ENCODE peak calls at places on chromosome 14, in four cellular contexts. One of them, this sample, is unnamed.

GRCh38 chr14:31510222-31510621 is 22.4 kb upstream of the GPR33 start:
- DNase-seq in tibial artery: no peak
- DNase-seq in K562: peak
- DNase-seq in esophagus muscularis mucosa: no peak
- DNase-seq in this sample: no peak

GRCh38 chr14:101525646-101526527 is 35.4 kb upstream of the DIO3 start:
- DNase-seq in esophagus muscularis mucosa: no peak
- DNase-seq in tibial artery: no peak
- DNase-seq in K562: no peak
- DNase-seq in this sample: no peak

GRCh38 chr14:24032727-24033418 is 18.9 kb upstream of the CARMIL3 start:
- DNase-seq in tibial artery: no peak
- DNase-seq in K562: no peak
- DNase-seq in esophagus muscularis mucosa: no peak
- DNase-seq in this sample: no peak

GRCh38 chr14:50345891-50346422 is 33.8 kb downstream of the DMAC2L start:
- DNase-seq in K562: no peak
- DNase-seq in tibial artery: no peak
- DNase-seq in esophagus muscularis mucosa: no peak
- DNase-seq in this sample: no peak

GRCh38 chr14:92160619-92161018 is 38.9 kb downstream of the CPSF2 start:
- DNase-seq in esophagus muscularis mucosa: no peak
- DNase-seq in K562: no peak
- DNase-seq in tibial artery: no peak
- DNase-seq in this sample: no peak

GRCh38 chr14:91897121-91897701 is 29.9 kb upstream of the TC2N start:
- DNase-seq in tibial artery: peak
- DNase-seq in esophagus muscularis mucosa: no peak
- DNase-seq in K562: no peak
- DNase-seq in this sample: no peak

GRCh38 chr14:68715032-68715924 is 77.6 kb downstream of the ZFP36L1 start:
- DNase-seq in K562: no peak
- DNase-seq in esophagus muscularis mucosa: no peak
- DNase-seq in tibial artery: no peak
- DNase-seq in this sample: no peak

GRCh38 chr14:28121512-28122297 is 644.9 kb upstream of the FOXG1 start:
- DNase-seq in K562: no peak
- DNase-seq in tibial artery: no peak
- DNase-seq in esophagus muscularis mucosa: no peak
- DNase-seq in this sample: no peak

GRCh38 chr14:62694075-62694474 is 351.2 kb downstream of the KCNH5 start:
- DNase-seq in esophagus muscularis mucosa: no peak
- DNase-seq in tibial artery: no peak
- DNase-seq in K562: no peak
- DNase-seq in this sample: no peak

GRCh38 chr14:101721951-101722661 is 39.4 kb upstream of the PPP2R5C start:
- DNase-seq in esophagus muscularis mucosa: peak
- DNase-seq in tibial artery: no peak
- DNase-seq in K562: peak
- DNase-seq in this sample: no peak

GRCh38 chr14:104445086-104445485 is 134.5 kb upstream of the C14orf180 start:
- DNase-seq in K562: no peak
- DNase-seq in tibial artery: peak
- DNase-seq in esophagus muscularis mucosa: no peak
- DNase-seq in this sample: peak

GRCh38 chr14:49975799-49976198 is 82.9 kb downstream of the ARF6 start:
- DNase-seq in tibial artery: no peak
- DNase-seq in K562: no peak
- DNase-seq in esophagus muscularis mucosa: no peak
- DNase-seq in this sample: no peak

GRCh38 chr14:32404784-32405573 is 75.9 kb downstream of the AKAP6 start:
- DNase-seq in K562: no peak
- DNase-seq in esophagus muscularis mucosa: no peak
- DNase-seq in tibial artery: no peak
- DNase-seq in this sample: no peak

GRCh38 chr14:105155071-105155651 is 13.4 kb downstream of the JAG2 start:
- DNase-seq in tibial artery: no peak
- DNase-seq in esophagus muscularis mucosa: no peak
- DNase-seq in K562: no peak
- DNase-seq in this sample: no peak

GRCh38 chr14:33704486-33704885 is 246.4 kb downstream of the EGLN3 start:
- DNase-seq in K562: no peak
- DNase-seq in esophagus muscularis mucosa: no peak
- DNase-seq in tibial artery: no peak
- DNase-seq in this sample: no peak

GRCh38 chr14:31090872-31091764 is 64.9 kb upstream of the STRN3 start:
- DNase-seq in esophagus muscularis mucosa: no peak
- DNase-seq in K562: no peak
- DNase-seq in tibial artery: no peak
- DNase-seq in this sample: no peak

GRCh38 chr14:96117101-96117897 is 78.1 kb downstream of the C14orf132 start:
- DNase-seq in esophagus muscularis mucosa: no peak
- DNase-seq in tibial artery: no peak
- DNase-seq in K562: no peak
- DNase-seq in this sample: no peak

GRCh38 chr14:56666716-56667115 is 87.1 kb downstream of the TMEM260 start:
- DNase-seq in tibial artery: no peak
- DNase-seq in K562: no peak
- DNase-seq in esophagus muscularis mucosa: peak
- DNase-seq in this sample: no peak

GRCh38 chr14:89025581-89026236 is 201.3 kb downstream of the TTC8 start:
- DNase-seq in esophagus muscularis mucosa: peak
- DNase-seq in tibial artery: no peak
- DNase-seq in K562: no peak
- DNase-seq in this sample: no peak

GRCh38 chr14:80134321-80134720 is 77.0 kb downstream of the DIO2 start:
- DNase-seq in esophagus muscularis mucosa: no peak
- DNase-seq in K562: no peak
- DNase-seq in tibial artery: no peak
- DNase-seq in this sample: no peak

GRCh38 chr14:104856157-104856868 is 8.8 kb upstream of the CEP170B start:
- DNase-seq in esophagus muscularis mucosa: no peak
- DNase-seq in K562: no peak
- DNase-seq in tibial artery: peak
- DNase-seq in this sample: no peak

GRCh38 chr14:79383031-79383430 is 828.3 kb downstream of the DIO2 start:
- DNase-seq in esophagus muscularis mucosa: no peak
- DNase-seq in tibial artery: no peak
- DNase-seq in K562: no peak
- DNase-seq in this sample: no peak

GRCh38 chr14:21768116-21768874 is 94.7 kb upstream of the OR4E1 start:
- DNase-seq in tibial artery: no peak
- DNase-seq in K562: peak
- DNase-seq in esophagus muscularis mucosa: no peak
- DNase-seq in this sample: no peak

GRCh38 chr14:101844219-101844618 is 82.7 kb downstream of the PPP2R5C start:
- DNase-seq in tibial artery: no peak
- DNase-seq in K562: no peak
- DNase-seq in esophagus muscularis mucosa: no peak
- DNase-seq in this sample: no peak

GRCh38 chr14:33634631-33635030 is 316.2 kb downstream of the EGLN3 start:
- DNase-seq in K562: no peak
- DNase-seq in tibial artery: no peak
- DNase-seq in esophagus muscularis mucosa: no peak
- DNase-seq in this sample: no peak

GRCh38 chr14:93090826-93091583 is 24.7 kb downstream of the ITPK1 start:
- DNase-seq in tibial artery: no peak
- DNase-seq in K562: no peak
- DNase-seq in esophagus muscularis mucosa: no peak
- DNase-seq in this sample: no peak

GRCh38 chr14:51004801-51005526 is 60.7 kb upstream of the PYGL start:
- DNase-seq in tibial artery: no peak
- DNase-seq in K562: no peak
- DNase-seq in esophagus muscularis mucosa: no peak
- DNase-seq in this sample: no peak

GRCh38 chr14:34052658-34053014 is 101.8 kb upstream of the EGLN3 start:
- DNase-seq in K562: no peak
- DNase-seq in esophagus muscularis mucosa: peak
- DNase-seq in tibial artery: no peak
- DNase-seq in this sample: peak

GRCh38 chr14:97709552-97709951 is 912.4 kb downstream of the VRK1 start:
- DNase-seq in esophagus muscularis mucosa: no peak
- DNase-seq in K562: no peak
- DNase-seq in tibial artery: no peak
- DNase-seq in this sample: no peak

GRCh38 chr14:90458536-90458935 is 61.7 kb downstream of the CALM1 start:
- DNase-seq in K562: no peak
- DNase-seq in tibial artery: no peak
- DNase-seq in esophagus muscularis mucosa: no peak
- DNase-seq in this sample: no peak

GRCh38 chr14:102878174-102878969 is 44.1 kb upstream of the AMN start:
- DNase-seq in K562: no peak
- DNase-seq in tibial artery: no peak
- DNase-seq in esophagus muscularis mucosa: no peak
- DNase-seq in this sample: no peak
- TF ChIP-seq CTCF in K562: no peak
- TF ChIP-seq CTCF in tibial artery: no peak
- TF ChIP-seq CTCF in esophagus muscularis mucosa: no peak
- TF ChIP-seq CTCF in this sample: no peak

DNA sequence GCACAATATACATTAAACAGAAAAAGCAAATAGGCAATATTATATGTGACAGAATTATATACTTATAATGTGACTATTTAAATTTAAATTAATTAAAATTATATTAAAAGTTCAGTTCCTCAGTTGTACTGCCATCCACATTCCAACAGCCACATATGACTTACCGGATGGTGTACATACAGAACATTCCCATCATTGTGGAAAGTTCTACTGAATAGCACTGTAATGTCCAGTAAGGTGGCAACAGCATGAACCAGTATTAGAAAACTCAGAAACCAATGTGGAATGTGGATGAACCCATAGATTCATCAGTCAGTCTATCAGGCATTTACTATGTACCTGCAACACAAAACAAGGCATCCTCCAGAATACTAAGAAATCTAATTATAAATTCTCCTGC is 12.4 kb downstream of the ATG14 start:
- DNase-seq in K562: no peak
- DNase-seq in esophagus muscularis mucosa: no peak
- DNase-seq in tibial artery: no peak
- DNase-seq in this sample: no peak
- TF ChIP-seq CTCF in K562: no peak
- TF ChIP-seq CTCF in esophagus muscularis mucosa: no peak
- TF ChIP-seq CTCF in tibial artery: no peak
- TF ChIP-seq CTCF in this sample: no peak

GRCh38 chr14:61326847-61327246 is 5.5 kb downstream of the PRKCH start:
- DNase-seq in K562: no peak
- DNase-seq in esophagus muscularis mucosa: no peak
- DNase-seq in tibial artery: peak
- DNase-seq in this sample: no peak
- TF ChIP-seq CTCF in K562: no peak
- TF ChIP-seq CTCF in esophagus muscularis mucosa: no peak
- TF ChIP-seq CTCF in tibial artery: no peak
- TF ChIP-seq CTCF in this sample: no peak

GRCh38 chr14:76450476-76450875 is 74.5 kb downstream of the ESRRB start:
- DNase-seq in tibial artery: no peak
- DNase-seq in esophagus muscularis mucosa: no peak
- DNase-seq in K562: no peak
- DNase-seq in this sample: no peak

GRCh38 chr14:76461886-76462285 is 85.9 kb downstream of the ESRRB start:
- DNase-seq in esophagus muscularis mucosa: no peak
- DNase-seq in K562: no peak
- DNase-seq in tibial artery: no peak
- DNase-seq in this sample: no peak

GRCh38 chr14:76456891-76457586 is 81.1 kb downstream of the ESRRB start:
- DNase-seq in esophagus muscularis mucosa: no peak
- DNase-seq in K562: no peak
- DNase-seq in tibial artery: no peak
- DNase-seq in this sample: no peak

GRCh38 chr14:76456200-76456599 is 80.3 kb downstream of the ESRRB start:
- DNase-seq in tibial artery: no peak
- DNase-seq in esophagus muscularis mucosa: no peak
- DNase-seq in K562: peak
- DNase-seq in this sample: no peak
- TF ChIP-seq CTCF in tibial artery: peak
- TF ChIP-seq CTCF in esophagus muscularis mucosa: peak
- TF ChIP-seq CTCF in K562: peak
- TF ChIP-seq CTCF in this sample: peak

This sample was measured in osteocyte.